ENCODE peak calls at places on chromosomes 6 and 20, in six cellular contexts. R is astrocyte, K is uterus, Q is heart right ventricle, W is body of pancreas, H is fibroblast of lung. N is an unnamed sample.

GRCh38 chr6:35428421-35429149 is 23.6 kb upstream of the FANCE start:
- DNase-seq in R (no peak), K (no peak), Q (no peak), W (no peak), H (peak), N (no peak)

GRCh38 chr6:37793067-37793466 is 26.5 kb upstream of the ZFAND3 start:
- DNase-seq in R (no peak), K (no peak), Q (no peak), W (no peak), H (no peak), N (no peak)

GRCh38 chr20:21702553-21703467 is 2.7 kb upstream of the PAX1 start:
- DNase-seq in R (no peak), K (no peak), Q (peak), W (peak), H (peak), N (peak)

GRCh38 chr6:89475634-89476033 is 42.7 kb downstream of the ANKRD6 start:
- DNase-seq in R (peak), K (no peak), Q (no peak), W (no peak), H (peak), N (no peak)

GRCh38 chr6:32954212-32954745 is 1.4 kb upstream of the HLA-DMA start:
- DNase-seq in R (no peak), K (no peak), Q (no peak), W (no peak), H (no peak), N (no peak)

GRCh38 chr6:25450469-25451198 is 171.5 kb downstream of the CARMIL1 start:
- DNase-seq in R (no peak), K (no peak), Q (no peak), W (no peak), H (no peak), N (no peak)

GRCh38 chr20:39885975-39886649 is 802.9 kb downstream of the MAFB start:
- DNase-seq in R (peak), K (peak), Q (peak), W (peak), H (peak), N (peak)

GRCh38 chr6:92989656-92990055 is 429.7 kb downstream of the EPHA7 start:
- DNase-seq in R (peak), K (no peak), Q (no peak), W (no peak), H (peak), N (no peak)

GRCh38 chr20:24004470-24004869 is 15.9 kb upstream of the GGTLC1 start:
- DNase-seq in R (no peak), K (no peak), Q (no peak), W (no peak), H (no peak), N (no peak)

GRCh38 chr6:506508-506907 is 115.0 kb downstream of the IRF4 start:
- DNase-seq in R (no peak), K (no peak), Q (no peak), W (no peak), H (no peak), N (no peak)

GRCh38 chr6:108588586-108588985 is 27.9 kb downstream of the FOXO3 start:
- DNase-seq in R (peak), K (no peak), Q (no peak), W (no peak), H (peak), N (no peak)

GRCh38 chr20:31514154-31515071 is at the start of gene HM13:
- DNase-seq in R (peak), K (peak), Q (peak), W (peak), H (peak), N (peak)

GRCh38 chr6:148590881-148591280 is 155.9 kb upstream of the UST start:
- DNase-seq in R (no peak), K (no peak), Q (no peak), W (no peak), H (no peak), N (peak)

GRCh38 chr6:78062993-78063392 is 410.2 kb downstream of the MEI4 start:
- DNase-seq in R (no peak), K (no peak), Q (no peak), W (no peak), H (no peak), N (no peak)

GRCh38 chr20:13302647-13303425 is 81.8 kb downstream of the ISM1 start:
- DNase-seq in R (no peak), K (no peak), Q (no peak), W (peak), H (peak), N (peak)

GRCh38 chr20:8756410-8756809 is 312.5 kb upstream of the PLCB4 start:
- DNase-seq in R (peak), K (no peak), Q (peak), W (no peak), H (peak), N (no peak)

GRCh38 chr6:41318648-41319565 is 16.5 kb upstream of the NCR2 start:
- DNase-seq in R (peak), K (peak), Q (peak), W (peak), H (peak), N (peak)
- H3K4me3 ChIP-seq in R (peak), K (no peak), Q (no peak), W (no peak), H (peak), N (peak)

GRCh38 chr6:84576029-84576428 is 188.4 kb downstream of the TBX18 start:
- DNase-seq in R (no peak), K (no peak), Q (no peak), W (no peak), H (no peak), N (no peak)

GRCh38 chr6:84582997-84583396 is 181.4 kb downstream of the TBX18 start:
- DNase-seq in R (no peak), K (no peak), Q (no peak), W (no peak), H (peak), N (no peak)

GRCh38 chr6:84583784-84584183 is 180.6 kb downstream of the TBX18 start:
- DNase-seq in R (peak), K (no peak), Q (no peak), W (no peak), H (no peak), N (no peak)

GRCh38 chr6:84579404-84579803 is 185.0 kb downstream of the TBX18 start:
- DNase-seq in R (no peak), K (no peak), Q (no peak), W (no peak), H (no peak), N (no peak)

DNA sequence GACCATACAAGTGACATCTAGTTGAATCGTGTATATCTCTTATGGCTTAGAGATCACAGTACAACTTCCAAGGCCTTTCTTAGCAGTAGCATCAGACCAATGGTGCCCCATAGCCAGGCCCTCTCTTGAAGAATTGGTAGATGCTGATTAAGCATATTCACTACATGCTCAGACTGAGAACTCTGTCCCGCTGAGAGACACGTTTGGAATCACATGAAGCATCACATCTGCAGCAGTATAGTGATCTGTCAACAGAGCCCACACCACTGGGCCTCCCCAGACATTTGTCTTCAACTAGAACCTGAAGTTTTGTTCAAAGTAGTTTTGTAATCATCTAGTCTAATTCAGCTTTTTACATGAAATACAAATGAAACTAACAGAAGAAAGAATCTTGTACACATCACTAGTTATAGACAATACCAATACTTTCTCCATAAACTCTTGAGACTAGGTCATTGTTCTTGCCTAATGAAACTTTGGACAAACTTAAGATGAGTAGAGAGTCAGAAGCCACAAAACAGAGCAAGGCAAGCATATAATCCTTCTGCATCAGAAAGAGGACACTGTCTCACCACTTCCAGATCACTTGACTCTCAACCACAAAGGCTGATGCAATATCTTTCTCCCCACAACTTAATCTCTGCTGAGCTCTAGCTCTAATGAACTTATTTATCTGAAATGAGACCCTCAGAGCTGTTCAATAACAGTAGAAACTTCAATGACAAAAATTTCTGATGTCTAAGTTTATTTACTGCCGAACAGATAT is 182.7 kb downstream of the TBX18 start:
- DNase-seq in R (peak), K (no peak), Q (no peak), W (no peak), H (peak), N (no peak)
- H3K27ac ChIP-seq in R (no peak), K (no peak), Q (no peak), W (no peak), H (no peak), N (no peak)

GRCh38 chr6:6712258-6712978 is 123.9 kb downstream of the LY86 start:
- DNase-seq in R (peak), K (no peak), Q (no peak), W (peak), H (peak), N (no peak)
- TF ChIP-seq CTCF in R (no peak), K (no peak), Q (no peak), W (no peak), H (peak), N (no peak)

GRCh38 chr20:63520939-63521601 is 505 bp downstream of the PPDPF start:
- DNase-seq in R (no peak), K (peak), Q (peak), W (peak), H (peak), N (peak)

GRCh38 chr20:63520594-63520938 is at the start of gene PPDPF:
- DNase-seq in R (peak), K (peak), Q (peak), W (peak), H (peak), N (peak)

GRCh38 chr20:63522981-63523611 is 2.5 kb downstream of the PPDPF start:
- DNase-seq in R (no peak), K (peak), Q (no peak), W (peak), H (no peak), N (no peak)

GRCh38 chr20:63521602-63522001 is 1.0 kb downstream of the PPDPF start:
- DNase-seq in R (no peak), K (peak), Q (no peak), W (peak), H (no peak), N (no peak)

GRCh38 chr20:63522091-63522868 is 1.7 kb downstream of the PPDPF start:
- DNase-seq in R (no peak), K (peak), Q (no peak), W (peak), H (no peak), N (no peak)
- H3K4me3 ChIP-seq in R (peak), K (no peak), Q (peak), W (no peak), H (peak), N (no peak)

GRCh38 chr6:42690872-42691271 is 31.5 kb downstream of the PRPH2 start:
- DNase-seq in R (no peak), K (no peak), Q (no peak), W (no peak), H (no peak), N (no peak)

GRCh38 chr6:42690151-42690702 is 32.2 kb downstream of the PRPH2 start:
- DNase-seq in R (no peak), K (no peak), Q (no peak), W (no peak), H (peak), N (no peak)

GRCh38 chr6:42694586-42694985 is 27.8 kb downstream of the PRPH2 start:
- DNase-seq in R (no peak), K (peak), Q (no peak), W (no peak), H (peak), N (peak)

GRCh38 chr6:42693725-42694323 is 28.6 kb downstream of the PRPH2 start:
- DNase-seq in R (no peak), K (no peak), Q (no peak), W (no peak), H (no peak), N (no peak)

DNA sequence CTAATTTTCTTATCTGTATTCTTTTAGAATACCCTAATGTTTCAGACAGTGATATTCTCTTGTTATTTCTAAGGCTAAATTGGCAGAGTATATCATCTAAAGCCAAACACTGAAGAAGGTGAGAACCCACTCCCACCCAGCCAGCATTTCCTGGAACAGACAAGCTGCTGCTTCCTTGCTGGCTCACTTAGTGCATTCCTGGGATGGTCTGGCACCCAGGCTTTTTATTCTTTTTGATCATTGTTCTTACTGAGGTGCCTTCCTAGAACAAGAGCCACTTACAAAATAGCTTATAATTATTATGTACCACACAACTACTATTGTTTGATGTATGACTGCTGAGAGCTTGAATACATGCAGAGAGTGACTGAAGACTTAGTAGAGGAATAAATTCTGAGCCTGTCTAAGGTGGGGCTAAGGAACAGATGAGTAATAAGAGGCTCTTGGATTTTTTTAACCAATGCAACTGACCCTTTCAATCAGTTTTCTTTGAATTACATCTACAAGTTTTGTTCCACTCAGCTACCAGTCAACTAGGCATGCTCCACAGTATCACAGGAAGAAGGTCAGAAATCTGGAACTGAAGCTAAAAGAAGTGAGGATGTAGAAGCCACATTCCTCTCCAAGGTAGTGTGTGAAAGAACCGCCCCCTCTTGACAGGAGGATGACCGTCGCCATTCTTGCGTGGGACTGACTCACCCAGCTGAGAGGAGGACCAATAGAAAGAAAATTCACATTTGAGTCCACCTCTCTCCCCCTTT is 30.1 kb downstream of the PRPH2 start:
- DNase-seq in R (peak), K (no peak), Q (no peak), W (no peak), H (peak), N (no peak)
- H3K27ac ChIP-seq in R (peak), K (peak), Q (peak), W (no peak), H (peak), N (peak)

GRCh38 chr6:150068786-150069648 is at the start of gene ULBP3:
- DNase-seq in R (peak), K (peak), Q (peak), W (peak), H (peak), N (peak)
- TF ChIP-seq CTCF in R (peak), K (peak), Q (peak), W (peak), H (peak), N (peak)

DNA sequence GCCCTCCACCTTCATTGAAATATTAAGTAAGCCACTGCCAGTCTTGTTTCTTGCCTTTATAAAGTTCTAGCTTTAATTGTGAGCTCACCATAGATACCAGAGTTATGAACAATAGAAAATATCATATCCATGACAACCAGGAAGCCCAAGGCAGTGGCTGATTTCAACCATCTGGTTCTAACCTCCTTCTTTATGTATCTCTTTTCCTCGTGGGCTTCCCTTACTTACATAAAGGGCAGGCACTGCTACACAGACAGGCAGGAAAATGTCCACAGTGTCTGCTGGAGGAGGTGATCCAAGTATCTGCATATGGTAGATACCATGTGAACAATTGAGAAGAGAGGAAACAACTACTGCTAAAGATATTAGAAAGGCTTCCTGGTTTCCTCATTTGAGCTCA is 65.2 kb upstream of the PRND start:
- DNase-seq in R (no peak), K (no peak), Q (no peak), W (no peak), H (peak), N (no peak)
- H3K4me3 ChIP-seq in R (no peak), K (no peak), Q (no peak), W (no peak), H (no peak), N (no peak)

GRCh38 chr20:50866036-50866685 is 65.1 kb downstream of the ADNP start:
- DNase-seq in R (no peak), K (no peak), Q (no peak), W (no peak), H (no peak), N (no peak)
- H3K27ac ChIP-seq in R (no peak), K (no peak), Q (no peak), W (no peak), H (no peak), N (no peak)

DNA sequence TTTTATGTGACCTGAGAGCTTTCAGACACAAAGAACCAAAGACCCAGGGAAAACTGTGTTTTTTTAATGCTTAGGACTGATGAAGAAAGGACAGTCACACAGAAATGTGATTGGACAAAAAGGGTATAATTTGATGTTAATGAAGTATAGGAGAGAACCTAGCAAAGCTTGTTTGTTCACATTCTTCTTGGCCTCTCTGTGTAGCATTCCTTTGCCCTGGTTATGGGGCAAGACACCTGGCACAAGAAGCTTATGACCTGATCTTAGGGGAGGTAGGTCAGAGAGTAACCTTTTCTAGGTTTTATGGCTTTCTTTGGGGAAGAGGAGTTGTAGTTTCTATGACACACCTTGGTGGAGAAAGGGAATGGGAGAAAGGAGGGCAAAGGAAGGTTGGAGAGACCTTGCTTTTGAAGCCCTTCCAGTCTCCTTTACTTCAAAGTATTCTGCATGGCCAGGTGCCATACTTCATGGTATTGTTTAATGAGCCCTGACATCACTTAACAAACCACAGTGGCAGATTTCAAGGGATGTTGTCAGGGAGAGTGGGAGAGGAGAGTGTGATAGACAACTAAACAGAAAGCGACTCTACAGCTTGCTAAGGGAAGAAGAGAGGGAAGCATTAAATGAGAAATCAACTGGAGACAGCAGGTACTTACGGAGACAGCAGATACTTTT is 701.8 kb upstream of the FLRT3 start:
- DNase-seq in R (no peak), K (peak), Q (no peak), W (no peak), H (no peak), N (no peak)
- TF ChIP-seq CTCF in R (no peak), K (no peak), Q (no peak), W (no peak), H (no peak), N (no peak)